ENCODE peak calls at places on chromosomes 6 and 20, in six cellular contexts. E is nephron progenitor cell, M is heart right ventricle, O is mesothelial cell of epicardium, P is AG04450, J is transverse colon. D is an unnamed sample.

GRCh38 chr6:54053893-54054391 is 57.3 kb upstream of the MLIP start:
- DNase-seq in P (peak), M (no peak), O (peak), J (peak), E (no peak), D (peak)

GRCh38 chr20:4230651-4231050 is 215.3 kb upstream of the RNF24 start:
- DNase-seq in P (no peak), J (no peak), M (no peak), O (no peak), E (no peak), D (no peak)

GRCh38 chr6:118918326-118918725 is 16.6 kb downstream of the MCM9 start:
- DNase-seq in O (no peak), P (no peak), J (no peak), E (no peak), M (no peak), D (no peak)

GRCh38 chr6:148457137-148457842 is 114.7 kb downstream of the SASH1 start:
- DNase-seq in E (no peak), O (no peak), J (no peak), P (no peak), M (no peak), D (no peak)

GRCh38 chr20:43363506-43363905 is 94.2 kb upstream of the SRSF6 start:
- DNase-seq in M (no peak), J (no peak), E (no peak), O (no peak), P (no peak), D (no peak)

GRCh38 chr6:155273438-155273837 is 9.6 kb downstream of the CLDN20 start:
- DNase-seq in E (peak), J (no peak), O (no peak), P (peak), M (no peak), D (no peak)

GRCh38 chr6:306641-307061 is 14.4 kb downstream of the DUSP22 start:
- DNase-seq in O (no peak), M (no peak), P (no peak), E (no peak), J (no peak), D (no peak)

GRCh38 chr6:32980488-32981038 is 12.2 kb downstream of the BRD2 start:
- DNase-seq in J (no peak), O (no peak), M (no peak), E (no peak), P (no peak), D (no peak)

GRCh38 chr6:116580198-116580597 is 8.9 kb downstream of the RWDD1 start:
- DNase-seq in O (no peak), P (no peak), J (no peak), E (no peak), M (no peak), D (no peak)

GRCh38 chr6:104771258-104771832 is 88.4 kb downstream of the HACE1 start:
- DNase-seq in O (no peak), E (no peak), M (no peak), J (no peak), P (no peak), D (no peak)

GRCh38 chr20:20463933-20464374 is 96.0 kb downstream of the INSM1 start:
- DNase-seq in P (no peak), E (no peak), M (no peak), O (no peak), J (no peak), D (no peak)

GRCh38 chr6:160733045-160733646 is 31.1 kb downstream of the PLG start:
- DNase-seq in E (peak), M (no peak), J (peak), P (no peak), O (peak), D (peak)

GRCh38 chr20:1895674-1896496 is 678 bp downstream of the SIRPA start:
- DNase-seq in E (no peak), O (no peak), M (peak), P (no peak), J (no peak), D (no peak)

GRCh38 chr6:107330190-107330589 is 129.2 kb downstream of the PDSS2 start:
- DNase-seq in P (no peak), J (no peak), M (no peak), O (no peak), E (no peak), D (no peak)

GRCh38 chr20:50838322-50838625 is 43.4 kb downstream of the BCAS4 start:
- DNase-seq in E (no peak), J (no peak), P (no peak), O (no peak), M (no peak), D (no peak)

GRCh38 chr6:31797607-31798006 is 2.1 kb upstream of the VARS1 start:
- DNase-seq in P (no peak), E (no peak), O (no peak), M (no peak), J (peak), D (no peak)

GRCh38 chr20:11686900-11687543 is 230.7 kb upstream of the BTBD3 start:
- DNase-seq in O (peak), J (peak), M (peak), P (no peak), E (peak), D (no peak)

GRCh38 chr6:152094992-152095592 is 287.6 kb downstream of the ESR1 start:
- DNase-seq in O (no peak), M (peak), E (no peak), P (peak), J (peak), D (peak)

GRCh38 chr20:44279228-44279627 is 31.8 kb downstream of the FITM2 start:
- DNase-seq in J (no peak), E (no peak), M (no peak), P (peak), O (no peak), D (peak)

GRCh38 chr20:11210611-11211010 is 536.8 kb upstream of the JAG1 start:
- DNase-seq in O (no peak), P (no peak), E (no peak), J (no peak), M (no peak), D (no peak)

GRCh38 chr6:57262491-57262890 is 40.4 kb upstream of the RAB23 start:
- DNase-seq in J (peak), O (no peak), P (no peak), E (no peak), M (peak), D (no peak)

GRCh38 chr6:593139-593906 is 63.6 kb downstream of the HUS1B start:
- DNase-seq in J (peak), M (no peak), P (no peak), O (peak), E (peak), D (peak)

GRCh38 chr6:135936606-135937005 is 85.1 kb downstream of the PDE7B start:
- DNase-seq in E (no peak), P (peak), M (no peak), J (no peak), O (no peak), D (peak)

GRCh38 chr20:5118220-5119142 is 1.3 kb downstream of the PCNA start:
- DNase-seq in O (no peak), E (no peak), M (no peak), P (no peak), J (no peak), D (no peak)

GRCh38 chr20:59777814-59778575 is 155.4 kb downstream of the SYCP2 start:
- DNase-seq in P (no peak), J (no peak), M (no peak), E (no peak), O (peak), D (no peak)

GRCh38 chr20:61356171-61356570 is 104.1 kb downstream of the CDH4 start:
- DNase-seq in P (no peak), M (no peak), E (no peak), O (no peak), J (no peak), D (no peak)

GRCh38 chr6:4185846-4186245 is 50.5 kb upstream of the ECI2 start:
- DNase-seq in M (no peak), P (no peak), E (no peak), J (no peak), O (no peak), D (no peak)

GRCh38 chr6:122624853-122625252 is 14.6 kb downstream of the PKIB start:
- DNase-seq in E (no peak), M (no peak), O (no peak), J (no peak), P (no peak), D (no peak)

GRCh38 chr6:150905769-150906168 is 40.3 kb downstream of the MTHFD1L start:
- DNase-seq in O (no peak), E (no peak), J (no peak), M (no peak), P (no peak), D (no peak)
- TF ChIP-seq CTCF in O (no peak), E (peak), J (no peak), M (no peak), P (peak), D (peak)

DNA sequence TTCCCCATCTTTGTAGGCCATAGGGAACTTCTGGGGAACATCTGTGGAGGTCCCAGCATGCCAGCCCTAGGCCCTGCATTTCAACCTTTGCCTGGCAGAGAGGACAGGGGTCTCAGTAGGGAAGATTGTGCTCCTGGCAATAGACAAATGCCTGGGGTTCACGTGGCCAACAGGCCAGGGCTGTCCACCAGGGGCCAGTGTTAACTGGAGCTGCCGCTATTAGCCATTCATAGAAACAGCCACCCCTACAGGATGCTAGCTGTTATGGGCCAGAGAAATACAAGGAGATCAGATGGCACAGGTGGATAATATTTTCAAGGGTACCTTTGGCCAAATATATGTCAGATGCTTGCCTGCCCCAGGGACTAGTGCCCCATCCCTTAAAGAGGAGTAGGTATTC is 932.9 kb downstream of the QKI start:
- DNase-seq in M (no peak), E (no peak), O (no peak), J (no peak), P (no peak), D (no peak)
- TF ChIP-seq CTCF in M (no peak), E (no peak), O (no peak), J (no peak), P (no peak), D (no peak)

DNA sequence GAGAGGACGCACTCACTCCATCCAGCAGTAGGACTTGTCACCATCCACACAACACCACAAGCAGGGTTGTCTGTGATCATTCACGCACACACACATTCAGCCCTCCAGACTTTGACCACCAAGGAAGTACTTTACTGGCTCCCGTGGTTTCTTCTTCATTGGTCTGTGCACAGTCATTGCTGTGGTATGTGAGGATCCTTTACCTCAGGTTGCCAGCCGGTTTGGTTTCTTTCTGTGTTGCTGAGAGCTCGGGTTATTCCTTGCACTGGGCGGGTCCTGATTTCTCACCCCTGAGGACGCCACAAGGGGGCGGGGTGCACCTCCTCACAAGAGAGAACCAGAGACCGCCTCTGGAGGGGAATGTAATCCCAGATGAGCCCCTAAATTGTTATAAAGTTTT is 11.2 kb downstream of the SLC35A1 start:
- DNase-seq in E (peak), P (no peak), J (no peak), O (no peak), M (peak), D (no peak)
- TF ChIP-seq CTCF in E (peak), P (no peak), J (no peak), O (no peak), M (peak), D (no peak)

GRCh38 chr6:37660317-37660716 is 37.4 kb downstream of the MDGA1 start:
- DNase-seq in E (no peak), M (no peak), J (no peak), O (no peak), P (no peak), D (no peak)
- TF ChIP-seq CTCF in E (no peak), M (no peak), J (no peak), O (no peak), P (no peak), D (no peak)

DNA sequence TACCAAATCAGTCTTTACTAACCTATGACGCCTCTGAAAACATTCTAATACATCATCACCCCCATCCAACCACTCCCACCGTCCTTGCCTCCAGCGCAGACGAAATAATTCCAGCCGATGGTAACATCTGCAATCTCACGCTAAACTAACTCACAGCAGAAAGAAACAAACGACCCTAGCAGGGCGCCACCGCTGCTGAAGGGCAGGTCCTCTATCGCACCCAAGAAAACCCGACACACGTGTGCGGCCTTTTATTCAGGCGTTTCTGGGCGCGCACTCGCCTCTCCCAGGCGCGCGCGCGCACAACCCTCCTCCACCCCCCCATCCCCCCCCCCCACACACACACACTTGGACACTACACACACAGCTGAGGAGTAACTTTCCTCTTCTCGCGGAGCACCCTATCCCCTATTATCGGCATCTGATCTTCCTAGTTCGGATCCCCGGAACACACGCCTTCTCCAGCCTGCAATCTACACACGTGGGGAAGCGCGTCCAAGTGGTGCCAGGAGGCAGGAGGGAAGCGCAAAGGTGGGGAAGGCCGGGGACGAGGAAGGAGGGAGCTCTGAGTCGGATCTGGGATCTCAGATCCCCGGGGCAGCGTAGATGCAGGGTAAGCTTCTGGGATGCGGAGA is 1.4 kb downstream of the GFOD1 start:
- DNase-seq in P (no peak), O (no peak), E (peak), M (peak), J (peak), D (no peak)
- TF ChIP-seq CTCF in P (no peak), O (no peak), E (no peak), M (no peak), J (no peak), D (no peak)

GRCh38 chr6:147381734-147382133 is 126.8 kb upstream of the SAMD5 start:
- DNase-seq in P (peak), E (no peak), O (no peak), M (no peak), J (no peak), D (peak)

GRCh38 chr6:147378819-147379218 is 129.7 kb upstream of the SAMD5 start:
- DNase-seq in J (no peak), E (no peak), M (no peak), P (no peak), O (no peak), D (no peak)

GRCh38 chr6:147384029-147384428 is 124.5 kb upstream of the SAMD5 start:
- DNase-seq in M (no peak), J (no peak), O (no peak), P (no peak), E (no peak), D (no peak)

GRCh38 chr6:147384737-147385710 is 123.5 kb upstream of the SAMD5 start:
- DNase-seq in E (no peak), M (no peak), O (no peak), J (no peak), P (no peak), D (no peak)

DNA sequence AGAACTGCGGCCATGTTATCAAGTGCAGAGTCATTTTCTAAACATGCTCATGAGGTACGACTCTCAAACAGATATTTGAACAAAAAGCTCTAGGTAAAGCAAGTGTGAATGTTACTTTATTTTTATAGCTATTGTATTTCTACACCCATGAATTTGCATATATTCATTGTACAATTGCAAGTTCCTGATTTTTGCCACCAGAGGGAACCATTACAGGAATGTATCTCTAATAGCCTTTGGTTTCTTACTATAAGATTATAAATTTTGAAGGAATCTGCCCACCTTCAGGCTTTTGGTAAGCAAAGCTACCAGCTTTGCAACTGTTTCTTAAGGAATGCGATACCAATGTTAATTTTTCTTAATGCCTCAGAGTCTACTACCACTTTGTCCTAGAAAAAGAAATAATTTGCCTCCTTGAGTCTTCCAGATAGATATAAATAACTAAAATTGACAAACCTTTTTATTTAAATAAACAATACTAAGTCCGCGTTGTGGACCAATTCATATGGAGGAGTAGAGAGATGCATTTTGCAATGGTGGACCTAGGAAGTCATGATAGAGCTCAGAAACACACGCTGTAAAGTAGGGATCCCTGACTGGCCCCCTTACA is 125.4 kb upstream of the SAMD5 start:
- DNase-seq in J (no peak), O (no peak), M (no peak), P (no peak), E (no peak), D (no peak)
- TF ChIP-seq CTCF in J (peak), O (peak), M (peak), P (peak), E (peak), D (peak)

DNA sequence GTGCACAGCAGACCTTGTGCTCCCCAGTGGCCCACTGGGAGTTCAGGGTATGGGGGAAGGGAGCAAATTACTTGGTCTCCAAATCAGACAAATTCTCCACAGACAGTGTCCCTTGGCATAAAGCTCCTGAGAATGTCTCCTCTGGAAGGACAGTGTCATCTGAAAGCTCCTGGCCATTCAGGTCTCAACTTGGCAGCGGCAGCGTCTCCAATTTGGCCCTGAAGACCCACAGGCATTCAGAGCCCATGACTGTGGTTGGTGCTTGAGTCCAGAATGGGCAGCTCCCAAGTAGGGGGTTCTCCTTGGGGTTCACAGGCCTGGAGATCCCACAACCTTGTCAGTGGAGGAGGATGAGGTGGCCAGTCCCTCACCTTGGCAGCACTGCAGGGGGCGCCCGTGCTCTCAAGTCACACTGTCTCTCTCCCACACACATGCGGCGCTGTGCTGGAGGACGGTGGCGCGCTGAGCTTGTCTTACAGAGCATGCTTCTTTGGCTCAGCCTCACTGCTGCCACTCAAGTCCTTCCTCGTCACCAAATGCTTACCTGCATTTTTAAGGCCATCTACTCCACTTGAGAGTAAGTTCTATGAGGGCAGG is 20.7 kb downstream of the DYNLRB1 start:
- DNase-seq in J (peak), P (no peak), E (peak), M (peak), O (no peak), D (no peak)
- TF ChIP-seq CTCF in J (peak), P (peak), E (peak), M (peak), O (no peak), D (peak)

D was measured in AG09319.